ENCODE peak calls at places on chromosomes 3 and 15, in eight cellular contexts. V is lung, C is GM06990, A is dorsolateral prefrontal cortex, X is cardiac muscle cell, J is HepG2, K is mammary epithelial cell, H is brain microvascular endothelial cell. U is an unnamed sample.
A peak's percentile ranks its signal among the peaks of the same experiment; 100 is the strongest.

GRCh38 chr3:49554639-49555265 is 475 bp downstream of the BSN start:
- DNase-seq in H (no peak), X (no peak), A (peak; percentile 30), C (no peak), V (no peak), K (peak; percentile 28), J (no peak), U (no peak)

GRCh38 chr3:114442251-114442650 is 148.4 kb downstream of the TIGIT start:
- DNase-seq in X (peak; percentile 48), A (no peak), C (no peak), H (peak; percentile 67), J (no peak), V (no peak), K (no peak), U (no peak)

GRCh38 chr3:23800731-23801130 is 5.0 kb upstream of the UBE2E1 start:
- DNase-seq in A (no peak), K (no peak), H (no peak), C (no peak), X (peak; percentile 52), J (no peak), V (no peak), U (no peak)

GRCh38 chr3:194775731-194776130 is 90.0 kb downstream of the FAM43A start:
- DNase-seq in V (no peak), H (no peak), C (no peak), K (no peak), J (no peak), X (no peak), A (no peak), U (no peak)

GRCh38 chr3:129855454-129856419 is 37.8 kb downstream of the TMCC1 start:
- DNase-seq in A (no peak), V (no peak), J (no peak), H (peak; percentile 39), K (peak; percentile 31), X (peak; percentile 57), C (no peak), U (peak; percentile 48)

GRCh38 chr15:84955089-84955848 is 26.4 kb upstream of the PDE8A start:
- DNase-seq in A (peak; percentile 70), C (no peak), K (peak; percentile 53), V (peak; percentile 61), X (peak; percentile 83), H (peak; percentile 76), J (peak; percentile 71), U (peak; percentile 57)

GRCh38 chr15:98730860-98731711 is 82.7 kb downstream of the IGF1R start:
- DNase-seq in C (no peak), K (no peak), X (no peak), A (no peak), H (no peak), V (no peak), J (no peak), U (no peak)

GRCh38 chr3:102529452-102529851 is 94.6 kb downstream of the ZPLD1 start:
- DNase-seq in H (no peak), C (no peak), X (peak; percentile 44), A (no peak), K (peak; percentile 15), J (no peak), V (no peak), U (no peak)

GRCh38 chr15:101264011-101264410 is 12.2 kb upstream of the CHSY1 start:
- DNase-seq in X (peak; percentile 55), H (peak; percentile 32), V (no peak), A (no peak), K (no peak), C (peak; percentile 30), J (no peak), U (no peak)

GRCh38 chr15:51803961-51804360 is 25.5 kb upstream of the TMOD3 start:
- DNase-seq in A (no peak), C (no peak), H (no peak), X (no peak), V (no peak), K (no peak), J (no peak), U (no peak)

GRCh38 chr3:197956626-197956988 is 3.4 kb upstream of the LMLN start:
- DNase-seq in C (no peak), J (no peak), X (no peak), V (no peak), H (no peak), A (no peak), K (no peak), U (no peak)

GRCh38 chr3:184459355-184459754 is 79.5 kb downstream of the CHRD start:
- DNase-seq in H (peak; percentile 95), C (no peak), J (no peak), X (peak; percentile 59), A (no peak), V (no peak), K (peak; percentile 32), U (no peak)

GRCh38 chr3:119990888-119991287 is 103.4 kb downstream of the GSK3B start:
- DNase-seq in X (peak; percentile 20), C (no peak), A (no peak), V (no peak), J (no peak), K (peak; percentile 78), H (no peak), U (peak; percentile 11)

GRCh38 chr3:141998674-141999290 is 122.3 kb downstream of the ATP1B3 start:
- DNase-seq in H (no peak), A (no peak), V (no peak), X (peak; percentile 40), K (peak; percentile 15), C (no peak), J (peak; percentile 14), U (peak; percentile 20)

GRCh38 chr15:84649706-84650105 is 4.4 kb downstream of the WDR73 start:
- DNase-seq in A (no peak), X (peak; percentile 38), C (no peak), H (no peak), J (no peak), V (no peak), K (no peak), U (no peak)

GRCh38 chr3:64187065-64187959 is 38.0 kb downstream of the PRICKLE2 start:
- DNase-seq in C (no peak), A (peak; percentile 32), X (peak; percentile 95), H (peak; percentile 98), V (peak; percentile 45), J (peak; percentile 64), K (peak; percentile 92), U (peak; percentile 95)

GRCh38 chr15:77508541-77509505 is 88.1 kb downstream of the HMG20A start:
- DNase-seq in C (no peak), H (no peak), V (no peak), K (peak; percentile 61), J (no peak), X (peak; percentile 48), A (no peak), U (no peak)

GRCh38 chr3:133746722-133747086 is 511 bp downstream of the TF start:
- DNase-seq in X (no peak), K (no peak), A (no peak), V (no peak), C (no peak), J (no peak), H (no peak), U (no peak)

GRCh38 chr3:160870327-160870726 is 114.3 kb downstream of the PPM1L start:
- DNase-seq in X (no peak), J (no peak), H (peak; percentile 9), K (no peak), V (no peak), C (no peak), A (no peak), U (no peak)

GRCh38 chr3:49173792-49174170 is 2.4 kb downstream of the KLHDC8B start:
- DNase-seq in H (peak; percentile 24), K (no peak), V (no peak), A (no peak), C (no peak), X (peak; percentile 60), J (no peak), U (no peak)

GRCh38 chr3:29695201-29695904 is 414.5 kb downstream of the RBMS3 start:
- DNase-seq in K (peak; percentile 55), X (peak; percentile 97), H (peak; percentile 20), V (no peak), A (no peak), J (no peak), C (no peak), U (peak; percentile 68)

DNA sequence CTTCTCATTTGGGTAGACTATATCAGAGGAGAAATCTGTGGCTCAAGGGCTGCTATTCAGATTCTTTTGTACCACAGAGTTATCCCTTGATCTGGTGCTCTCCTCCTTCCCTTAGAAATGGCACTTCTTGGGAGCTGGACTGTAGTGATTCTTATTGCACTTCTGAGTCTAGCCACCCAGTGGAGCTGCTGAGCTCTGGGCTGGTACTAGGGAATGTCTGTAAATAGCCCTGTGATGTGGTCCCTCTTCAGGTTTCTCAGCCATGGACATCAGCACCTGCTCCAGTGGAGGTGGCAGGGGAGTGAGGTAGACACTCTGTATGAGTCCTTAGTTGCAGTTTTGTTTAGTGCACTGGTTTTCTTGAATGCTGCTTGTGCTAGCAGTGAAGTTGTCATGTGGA is 1292.6 kb downstream of the SI start:
- DNase-seq in C (no peak), A (no peak), H (peak; percentile 7), X (no peak), V (no peak), J (no peak), K (no peak), U (no peak)
- TF ChIP-seq CTCF in C (no peak), A (no peak), H (peak; percentile 44), X (no peak), V (no peak), J (peak; percentile 47), K (no peak), U (no peak)

DNA sequence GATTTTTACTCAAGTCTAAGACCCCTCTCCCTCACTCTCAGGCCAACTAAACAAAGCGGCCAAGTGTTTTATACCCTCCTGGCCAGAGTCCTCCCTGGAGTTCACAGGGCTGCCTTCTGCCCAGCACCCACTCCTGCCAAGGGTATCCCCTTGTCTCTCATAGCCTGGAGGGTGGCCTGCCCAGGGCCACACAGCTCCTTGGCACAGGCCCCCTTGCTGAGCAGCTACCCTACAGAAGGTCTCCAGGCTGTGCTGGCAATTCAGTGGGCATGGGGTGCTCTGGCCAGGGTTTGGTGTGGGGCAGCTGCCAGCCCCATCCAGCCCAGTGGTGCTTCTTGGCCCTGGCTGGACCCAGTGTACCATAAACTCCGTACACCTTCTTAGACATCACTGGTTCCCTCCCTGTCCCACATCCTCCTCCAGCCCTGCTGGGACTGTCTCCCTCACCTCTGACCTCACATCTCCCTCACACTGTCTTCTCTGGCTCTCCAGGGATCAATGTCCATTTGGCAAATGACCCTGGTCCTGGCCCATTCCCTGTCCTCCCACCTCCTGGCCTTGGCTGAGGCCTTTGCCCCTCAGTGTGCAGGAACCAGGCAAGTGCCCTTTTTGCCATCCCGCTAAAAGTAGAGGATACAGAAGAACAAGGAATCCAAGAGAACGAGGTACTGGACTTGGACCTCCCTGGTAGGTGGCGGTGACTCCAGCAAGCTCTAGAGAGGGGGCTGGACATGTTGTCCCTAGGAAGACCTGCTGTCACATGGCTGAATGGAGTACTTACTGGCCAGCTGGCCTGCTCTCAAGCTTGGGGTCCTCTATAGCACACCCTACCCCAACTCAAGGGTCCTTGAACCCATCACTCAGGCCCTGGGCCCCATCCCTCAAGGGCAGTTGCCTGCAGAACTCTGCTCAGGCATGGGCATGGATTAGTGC is 50.0 kb upstream of the TRPM1 start:
- DNase-seq in A (no peak), X (no peak), H (no peak), V (no peak), K (no peak), C (no peak), J (peak; percentile 5), U (no peak)
- H3K4me3 ChIP-seq in A (no peak overlapping the region), X (no peak overlapping the region), H (no peak overlapping the region), V (no peak overlapping the region), K (no peak overlapping the region), C (no peak overlapping the region), J (no peak overlapping the region), U (no peak overlapping the region)

GRCh38 chr3:100226712-100227429 is 33.9 kb upstream of the TBC1D23 start:
- DNase-seq in H (peak; percentile 28), C (no peak), A (no peak), J (no peak), V (no peak), K (no peak), X (peak; percentile 54), U (no peak)
- TF ChIP-seq CTCF in H (no peak), C (no peak), A (no peak), J (no peak), V (no peak), K (no peak), X (no peak), U (no peak)

GRCh38 chr3:57917611-57918010 is 90.6 kb upstream of the FLNB start:
- DNase-seq in C (no peak), K (no peak), V (no peak), H (no peak), A (no peak), J (no peak), X (peak; percentile 35), U (no peak)
- H3K4me3 ChIP-seq in C (no peak overlapping the region), K (no peak overlapping the region), V (no peak overlapping the region), H (no peak overlapping the region), A (no peak overlapping the region), J (no peak overlapping the region), X (no peak overlapping the region), U (no peak overlapping the region)

U was measured in astrocyte of the cerebellum.